ENCODE peak calls at places on chromosomes 4 and X, in four cellular contexts. H, D, K and X are unnamed samples.

GRCh38 chrX:3712080-3712869 is 1.2 kb downstream of the PRKX start:
- DNase-seq in H (peak), D (no peak), K (no peak), X (no peak)

GRCh38 chrX:16870861-16871584 is 861 bp upstream of the RBBP7 start:
- DNase-seq in H (no peak), D (no peak), K (peak), X (peak)

GRCh38 chr4:16767251-16767650 is 131.2 kb downstream of the LDB2 start:
- DNase-seq in H (no peak), D (no peak), K (no peak), X (no peak)

GRCh38 chr4:23828779-23829178 is 61.1 kb downstream of the PPARGC1A start:
- DNase-seq in H (no peak), D (no peak), K (no peak), X (no peak)

GRCh38 chr4:164337219-164337944 is 416.5 kb upstream of the SMIM31 start:
- DNase-seq in H (no peak), D (no peak), K (no peak), X (no peak)

GRCh38 chr4:95155759-95156451 is 392.9 kb downstream of the UNC5C start:
- DNase-seq in H (peak), D (no peak), K (no peak), X (no peak)

GRCh38 chrX:77085372-77085771 is 361.8 kb upstream of the FGF16 start:
- DNase-seq in H (no peak), D (no peak), K (no peak), X (no peak)

GRCh38 chr4:146124023-146124680 is 51.4 kb upstream of the LSM6 start:
- DNase-seq in H (no peak), D (peak), K (no peak), X (no peak)

GRCh38 chrX:6292599-6292998 is 63.9 kb upstream of the NLGN4X start:
- DNase-seq in H (no peak), D (no peak), K (no peak), X (no peak)

GRCh38 chrX:45515262-45516215 is 314.9 kb upstream of the DIPK2B start:
- DNase-seq in H (no peak), D (no peak), K (peak), X (peak)

GRCh38 chrX:115940888-115941332 is 229.6 kb upstream of the AGTR2 start:
- DNase-seq in H (no peak), D (peak), K (peak), X (no peak)

GRCh38 chr4:25863906-25864418 is 1.2 kb upstream of the SEL1L3 start:
- DNase-seq in H (no peak), D (no peak), K (no peak), X (no peak)

GRCh38 chr4:80202190-80202711 is 4.9 kb downstream of the PRDM8 start:
- DNase-seq in H (no peak), D (no peak), K (peak), X (peak)

GRCh38 chr4:186128842-186129241 is 24.3 kb downstream of the FAM149A start:
- DNase-seq in H (no peak), D (no peak), K (no peak), X (no peak)

GRCh38 chr4:25915359-25915716 is 1.3 kb downstream of the SMIM20 start:
- DNase-seq in H (peak), D (no peak), K (no peak), X (no peak)

GRCh38 chrX:108347800-108348199 is 90.4 kb downstream of the COL4A6 start:
- DNase-seq in H (no peak), D (peak), K (no peak), X (no peak)

GRCh38 chr4:140046037-140046436 is 107.9 kb downstream of the MAML3 start:
- DNase-seq in H (no peak), D (no peak), K (no peak), X (no peak)

GRCh38 chrX:55710701-55711100 is 6.8 kb upstream of the RRAGB start:
- DNase-seq in H (no peak), D (no peak), K (no peak), X (no peak)

GRCh38 chr4:124526760-124527159 is 185.8 kb downstream of the ANKRD50 start:
- DNase-seq in H (no peak), D (no peak), K (no peak), X (no peak)

DNA sequence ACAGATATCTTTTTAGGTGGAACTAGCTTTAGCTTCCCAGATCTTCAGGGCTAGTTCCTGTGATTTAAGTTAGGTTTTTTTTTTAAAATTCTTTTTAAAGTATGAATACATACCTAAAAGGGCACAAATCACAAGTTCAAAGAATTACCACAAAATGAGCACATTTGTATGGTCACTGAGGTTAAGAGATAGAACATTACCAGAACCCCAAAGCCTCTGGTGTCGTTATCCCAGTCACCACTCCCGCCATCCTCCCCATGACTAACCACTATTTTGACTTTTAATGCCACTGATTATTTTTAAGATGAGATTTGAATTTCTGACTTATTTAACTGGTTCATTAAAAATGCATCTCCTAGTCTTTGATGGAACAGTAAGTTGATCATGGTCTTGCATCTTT is 5.4 kb downstream of the PGK1 start:
- DNase-seq in H (no peak), D (no peak), K (no peak), X (no peak)
- H3K4me3 ChIP-seq in H (peak), D (no peak), K (no peak), X (no peak)

GRCh38 chrX:53316860-53317237 is 35.5 kb upstream of the IQSEC2 start:
- DNase-seq in H (no peak), D (no peak), K (no peak), X (no peak)
- H3K4me3 ChIP-seq in H (no peak), D (no peak), K (no peak), X (no peak)

GRCh38 chrX:71911023-71911730 is 532 bp downstream of the NHSL2 start:
- DNase-seq in H (no peak), D (no peak), K (no peak), X (no peak)

GRCh38 chrX:71911731-71912050 is 1.0 kb downstream of the NHSL2 start:
- DNase-seq in H (no peak), D (no peak), K (no peak), X (no peak)

GRCh38 chrX:71912156-71912555 is 1.5 kb downstream of the NHSL2 start:
- DNase-seq in H (no peak), D (no peak), K (no peak), X (no peak)

GRCh38 chrX:71909956-71910355 is 689 bp upstream of the NHSL2 start:
- DNase-seq in H (no peak), D (no peak), K (no peak), X (no peak)

GRCh38 chrX:71910526-71911022 is at the start of gene NHSL2:
- DNase-seq in H (no peak), D (no peak), K (no peak), X (no peak)
- H3K4me3 ChIP-seq in H (no peak), D (peak), K (peak), X (no peak)

GRCh38 chr4:131603705-131604104 is 1545.4 kb upstream of the PCDH10 start:
- DNase-seq in H (no peak), D (no peak), K (no peak), X (no peak)
- H3K4me3 ChIP-seq in H (no peak), D (no peak), K (no peak), X (no peak)

GRCh38 chrX:153647461-153648357 is 706 bp downstream of the DUSP9 start:
- DNase-seq in H (peak), D (no peak), K (no peak), X (no peak)
- H3K4me3 ChIP-seq in H (peak), D (no peak), K (peak), X (peak)

DNA sequence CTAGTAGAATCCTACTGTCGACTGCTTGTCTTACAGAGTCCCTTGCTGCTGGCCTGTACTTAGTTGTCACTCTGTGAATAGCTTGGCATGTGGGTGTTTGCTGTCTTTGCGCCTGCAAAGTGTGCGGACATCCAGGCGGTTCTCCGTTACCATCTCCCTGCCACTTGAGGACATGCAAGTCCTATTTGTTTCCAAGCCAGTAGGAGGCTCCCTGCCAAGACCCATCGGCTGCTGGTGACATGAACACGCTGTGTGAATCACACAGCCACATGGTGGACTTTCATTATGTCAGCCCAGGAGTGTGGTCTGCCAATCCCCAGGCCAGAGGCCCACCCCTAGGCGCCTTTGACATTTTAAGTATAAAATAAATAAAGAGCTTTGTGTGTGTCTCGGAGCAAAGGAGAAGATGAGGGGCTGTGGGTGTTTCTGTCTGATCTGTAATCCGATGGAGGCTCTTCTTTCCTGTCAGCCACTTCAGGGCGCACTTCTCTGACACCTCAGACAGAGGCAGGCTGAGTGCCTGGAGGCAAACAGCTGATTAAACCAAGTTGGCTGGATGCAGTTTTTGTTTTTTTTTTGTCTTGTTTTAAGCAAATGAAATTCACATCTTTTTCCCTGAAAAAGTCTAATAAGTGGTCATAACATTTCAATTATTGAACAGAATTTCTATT is 51.5 kb downstream of the ALPK1 start:
- DNase-seq in H (no peak), D (no peak), K (no peak), X (peak)
- H3K4me3 ChIP-seq in H (no peak), D (no peak), K (no peak), X (no peak)

DNA sequence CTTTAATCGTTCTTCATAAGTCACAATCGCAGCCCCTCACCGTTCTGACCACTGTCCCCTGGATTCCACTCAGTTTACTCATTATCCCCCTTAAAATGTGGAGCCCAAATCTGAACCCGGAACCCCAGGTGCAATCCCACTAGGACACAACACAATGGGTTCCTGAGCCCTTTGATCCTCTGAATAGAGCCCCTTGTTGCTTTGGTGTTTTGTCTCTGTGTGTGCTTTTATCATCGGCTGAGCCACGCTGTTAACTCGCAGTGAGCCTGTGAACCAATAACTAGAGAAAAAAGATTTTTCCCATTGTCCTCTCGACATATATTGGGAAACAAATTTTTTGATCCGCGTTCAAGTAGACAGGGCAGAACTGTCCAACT is 654 bp upstream of the PDHA1 start:
- DNase-seq in H (no peak), D (no peak), K (no peak), X (no peak)
- H3K4me3 ChIP-seq in H (peak), D (peak), K (peak), X (peak)

GRCh38 chrX:50643525-50644137 is 170.4 kb downstream of the SHROOM4 start:
- DNase-seq in H (no peak), D (no peak), K (no peak), X (no peak)
- H3K4me3 ChIP-seq in H (no peak), D (no peak), K (no peak), X (no peak)

GRCh38 chrX:139933904-139934303 is 1.1 kb upstream of the ATP11C start:
- DNase-seq in H (no peak), D (no peak), K (peak), X (peak)

GRCh38 chrX:139931646-139932076 is 1.2 kb downstream of the ATP11C start:
- DNase-seq in H (peak), D (no peak), K (no peak), X (no peak)

GRCh38 chrX:139932901-139933796 is at the start of gene ATP11C:
- DNase-seq in H (peak), D (peak), K (peak), X (peak)

GRCh38 chrX:139932077-139932900 is 564 bp downstream of the ATP11C start:
- DNase-seq in H (peak), D (no peak), K (peak), X (peak)

DNA sequence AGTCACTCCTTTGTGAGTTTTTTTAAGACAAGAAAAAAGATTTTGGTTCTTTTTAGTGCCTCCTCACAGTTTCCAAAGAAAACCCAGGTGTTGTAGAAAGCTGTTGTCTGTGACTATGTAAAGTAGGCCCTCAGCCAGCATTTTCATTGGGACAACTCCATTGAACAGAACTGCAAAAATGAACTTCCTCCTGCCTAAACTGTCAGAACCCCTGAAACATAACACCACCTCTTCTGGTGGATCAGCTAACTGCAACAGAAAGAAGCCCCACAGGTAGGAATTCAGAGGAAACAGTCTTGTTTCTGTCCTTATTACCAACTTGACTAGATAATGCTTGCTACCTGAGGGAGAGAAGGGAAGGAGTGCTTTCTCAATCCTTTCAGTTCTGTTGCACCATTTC is 3.4 kb upstream of the ATP11C start:
- DNase-seq in H (no peak), D (no peak), K (no peak), X (no peak)
- H3K4me3 ChIP-seq in H (no peak), D (no peak), K (no peak), X (no peak)

DNA sequence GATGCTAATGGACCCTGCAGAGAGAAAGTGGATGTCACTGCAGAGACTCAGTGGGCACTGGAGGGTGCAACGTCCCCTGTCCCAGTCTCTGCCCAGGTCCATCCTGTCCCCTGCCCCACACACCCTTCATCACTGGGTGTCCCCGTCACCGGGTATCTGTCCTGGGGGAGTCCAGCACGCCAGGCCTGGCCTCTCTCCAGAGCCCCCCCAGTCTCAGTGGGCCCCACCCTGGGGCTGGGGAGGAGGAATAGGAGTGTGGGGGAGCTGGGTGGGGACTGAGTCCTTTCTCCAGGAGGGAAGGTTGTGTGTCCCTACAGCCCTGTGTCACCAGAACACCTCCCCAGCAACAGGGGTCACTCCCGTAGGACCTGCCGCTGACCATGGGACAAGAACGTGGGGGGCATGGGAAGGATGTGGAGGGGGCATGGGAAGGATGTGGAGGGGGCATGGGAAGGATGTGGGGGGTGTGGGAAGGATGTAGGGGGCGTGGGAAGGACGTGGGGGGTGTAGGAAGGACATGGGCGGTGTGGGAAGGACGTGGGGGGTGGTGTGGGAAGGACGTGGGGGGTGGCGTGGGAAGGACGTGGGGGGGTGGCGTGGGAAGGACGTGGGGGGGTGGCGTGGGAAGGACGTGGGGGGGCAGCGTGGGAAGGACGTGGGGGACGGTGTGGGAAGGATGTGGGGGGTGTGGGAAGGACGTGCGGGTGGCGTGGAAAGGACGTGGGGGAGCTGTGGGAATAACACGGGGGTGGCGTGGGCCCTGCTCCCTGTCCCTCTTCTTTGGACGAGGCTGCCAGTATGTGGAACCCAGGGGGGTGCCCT is 21.0 kb upstream of the SPON2 start:
- DNase-seq in H (no peak), D (no peak), K (peak), X (no peak)
- H3K4me3 ChIP-seq in H (no peak), D (no peak), K (no peak), X (no peak)